ENCODE peak calls at places on chromosomes 6 and 20, in five cellular contexts. S, J, Z, C and N are unnamed samples.

GRCh38 chr20:25066386-25066785 is 8.4 kb upstream of the ACSS1 start:
- DNase-seq in Z (no peak), J (no peak), C (no peak), S (no peak), N (no peak)

GRCh38 chr20:62617711-62618483 is 24.4 kb upstream of the SLCO4A1 start:
- DNase-seq in J (no peak), C (peak), S (no peak), Z (peak), N (peak)

GRCh38 chr6:120304223-120304622 is 954.7 kb upstream of the MAN1A1 start:
- DNase-seq in S (no peak), J (no peak), C (no peak), Z (no peak), N (no peak)

GRCh38 chr6:41580690-41581089 is 34.5 kb downstream of the FOXP4 start:
- DNase-seq in Z (no peak), S (no peak), C (no peak), J (no peak), N (no peak)

GRCh38 chr20:32155017-32155965 is 45.8 kb downstream of the TM9SF4 start:
- DNase-seq in J (peak), Z (peak), C (no peak), S (peak), N (peak)

GRCh38 chr6:131379951-131380350 is 193.1 kb upstream of the ARG1 start:
- DNase-seq in Z (no peak), S (no peak), C (no peak), J (peak), N (no peak)

GRCh38 chr20:46872315-46873211 is 22.1 kb upstream of the EYA2 start:
- DNase-seq in S (no peak), J (no peak), C (no peak), Z (no peak), N (no peak)

GRCh38 chr20:50186151-50186885 is 4.3 kb upstream of the CEBPB start:
- DNase-seq in J (peak), S (peak), Z (peak), C (peak), N (peak)

GRCh38 chr6:170178561-170179477 is 112.1 kb downstream of the DLL1 start:
- DNase-seq in S (no peak), J (no peak), Z (no peak), C (no peak), N (peak)

GRCh38 chr20:49641683-49642649 is 71.7 kb downstream of the B4GALT5 start:
- DNase-seq in C (no peak), J (no peak), S (no peak), Z (no peak), N (no peak)

GRCh38 chr6:131657630-131658111 is 20.6 kb downstream of the ENPP3 start:
- DNase-seq in C (no peak), Z (no peak), S (no peak), J (no peak), N (no peak)

GRCh38 chr6:143112084-143112768 is 51.5 kb downstream of the AIG1 start:
- DNase-seq in J (no peak), S (no peak), Z (no peak), C (no peak), N (no peak)

GRCh38 chr20:46594725-46595124 is 44.3 kb upstream of the OCSTAMP start:
- DNase-seq in J (no peak), S (no peak), Z (no peak), C (no peak), N (no peak)

GRCh38 chr20:19699132-19699971 is 58.7 kb upstream of the RIN2 start:
- DNase-seq in Z (no peak), C (no peak), S (no peak), J (no peak), N (no peak)

GRCh38 chr6:32113386-32114352 is 4.5 kb upstream of the TNXB start:
- DNase-seq in Z (peak), J (peak), C (no peak), S (peak), N (peak)

GRCh38 chr6:166772518-166772917 is 145.5 kb upstream of the RPS6KA2 start:
- DNase-seq in C (no peak), Z (no peak), S (no peak), J (no peak), N (no peak)

GRCh38 chr6:61592238-61592637 is 693.8 kb downstream of the KHDRBS2 start:
- DNase-seq in C (no peak), Z (no peak), J (no peak), S (no peak), N (no peak)

GRCh38 chr6:155188707-155189496 is 74.9 kb upstream of the CLDN20 start:
- DNase-seq in J (no peak), C (no peak), S (no peak), Z (no peak), N (no peak)

GRCh38 chr20:1569417-1569861 is 11.9 kb upstream of the SIRPD start:
- DNase-seq in J (peak), Z (no peak), C (no peak), S (no peak), N (no peak)

GRCh38 chr6:142336787-142337186 is 35.0 kb downstream of the ADGRG6 start:
- DNase-seq in Z (no peak), C (no peak), J (no peak), S (no peak), N (no peak)

GRCh38 chr6:19772891-19773290 is 64.3 kb upstream of the ID4 start:
- DNase-seq in S (no peak), Z (no peak), C (no peak), J (no peak), N (no peak)

GRCh38 chr6:144585217-144585814 is 300.2 kb downstream of the UTRN start:
- DNase-seq in C (no peak), Z (no peak), S (peak), J (peak), N (no peak)

GRCh38 chr20:9551808-9552550 is 37.6 kb downstream of the LAMP5 start:
- DNase-seq in J (no peak), S (no peak), C (no peak), Z (no peak), N (no peak)

GRCh38 chr6:34322732-34323131 is 69.7 kb downstream of the NUDT3 start:
- DNase-seq in J (no peak), C (no peak), Z (no peak), S (no peak), N (no peak)

GRCh38 chr6:161829186-161829794 is 555.4 kb upstream of the AGPAT4 start:
- DNase-seq in S (no peak), C (no peak), Z (no peak), J (no peak), N (no peak)

GRCh38 chr6:26125015-26125690 is 37.9 kb downstream of the HFE start:
- DNase-seq in Z (no peak), J (no peak), C (no peak), S (peak), N (no peak)

GRCh38 chr6:13695217-13695616 is 16.4 kb downstream of the RANBP9 start:
- DNase-seq in Z (no peak), J (no peak), S (no peak), C (no peak), N (no peak)